ENCODE peak calls at places on chromosomes 6 and 20, in ten cellular contexts. K, R, V, N, S, D, Y, B, E and C are unnamed samples.

GRCh38 chr6:87909849-87910248 is 137.8 kb upstream of the SPACA1 start:
- DNase-seq in S (peak), Y (no peak), E (peak), D (no peak), B (no peak), N (no peak), R (no peak), V (no peak), K (no peak), C (peak)

GRCh38 chr6:168686831-168687730 is 246.1 kb downstream of the SMOC2 start:
- DNase-seq in Y (no peak), B (no peak), N (no peak), E (no peak), S (no peak), V (no peak), D (no peak), R (no peak), K (peak), C (no peak)

GRCh38 chr20:44832724-44833123 is 22.4 kb upstream of the RIMS4 start:
- DNase-seq in V (no peak), R (peak), E (peak), N (no peak), S (peak), Y (no peak), D (no peak), B (no peak), K (peak), C (no peak)

GRCh38 chr20:32495949-32496348 is 89.2 kb downstream of the NOL4L start:
- DNase-seq in V (no peak), B (no peak), N (no peak), R (no peak), K (no peak), Y (no peak), D (no peak), S (no peak), E (no peak), C (no peak)

GRCh38 chr6:81451787-81452186 is 300.7 kb downstream of the TENT5A start:
- DNase-seq in N (no peak), Y (no peak), D (no peak), V (no peak), B (no peak), K (peak), R (no peak), E (peak), S (peak), C (peak)

GRCh38 chr6:41488392-41489129 is 57.6 kb upstream of the FOXP4 start:
- DNase-seq in B (no peak), K (peak), D (no peak), V (no peak), Y (no peak), R (no peak), N (peak), E (no peak), S (peak), C (no peak)

GRCh38 chr6:150685860-150686259 is 86.2 kb downstream of the PLEKHG1 start:
- DNase-seq in R (peak), V (peak), B (no peak), D (peak), Y (peak), E (peak), N (peak), S (no peak), K (peak), C (peak)

GRCh38 chr6:26383624-26384417 is 913 bp downstream of the BTN2A2 start:
- DNase-seq in K (peak), B (no peak), S (peak), R (peak), Y (no peak), E (peak), V (no peak), N (peak), D (no peak), C (no peak)

GRCh38 chr20:52959125-52959524 is 13.0 kb upstream of the TSHZ2 start:
- DNase-seq in E (peak), D (no peak), Y (no peak), N (no peak), V (no peak), B (no peak), K (peak), R (peak), S (no peak), C (no peak)

GRCh38 chr6:42402184-42402583 is 49.5 kb downstream of the TRERF1 start:
- DNase-seq in Y (no peak), N (no peak), K (no peak), R (no peak), B (no peak), S (peak), V (no peak), E (peak), D (peak), C (peak)

GRCh38 chr6:157313531-157314467 is 9.5 kb downstream of the TMEM242 start:
- DNase-seq in D (no peak), E (no peak), N (no peak), B (no peak), Y (no peak), V (no peak), S (no peak), K (no peak), R (no peak), C (no peak)

GRCh38 chr6:146546440-146546839 is 2.8 kb downstream of the RAB32 start:
- DNase-seq in V (no peak), Y (no peak), N (no peak), E (peak), D (no peak), S (peak), K (no peak), B (no peak), R (no peak), C (no peak)

GRCh38 chr6:117613920-117614535 is 11.7 kb upstream of the GOPC start:
- DNase-seq in E (peak), N (no peak), D (no peak), Y (peak), K (no peak), V (no peak), B (no peak), S (peak), R (no peak), C (no peak)

GRCh38 chr20:61933481-61933950 is 132.2 kb downstream of the TAF4 start:
- DNase-seq in K (peak), V (no peak), B (no peak), S (no peak), R (no peak), N (no peak), E (no peak), D (no peak), Y (no peak), C (no peak)

GRCh38 chr6:145147559-145147958 is 587.8 kb downstream of the EPM2A start:
- DNase-seq in S (peak), D (no peak), K (peak), Y (no peak), V (no peak), R (no peak), B (no peak), E (peak), N (no peak), C (no peak)

GRCh38 chr20:36628076-36628475 is 17.9 kb downstream of the SLA2 start:
- DNase-seq in R (no peak), B (no peak), D (no peak), N (no peak), S (no peak), K (no peak), Y (no peak), V (no peak), E (no peak), C (peak)